ENCODE peak calls at places on chromosomes 16 and 17, in ten cellular contexts. J, Z, Q, Y, O, P, B, D, X and I are unnamed samples.

GRCh38 chr16:31108035-31108793 is at the start of gene BCKDK:
- DNase-seq in J (no peak), O (peak; percentile 69), P (peak; percentile 85), D (peak; percentile 85), Q (peak; percentile 77), Z (peak; percentile 85), X (peak; percentile 77), B (peak; percentile 85), Y (peak; percentile 64), I (peak; percentile 63)

GRCh38 chr16:57647136-57647875 is 18.9 kb downstream of the ADGRG1 start:
- DNase-seq in O (peak; percentile 21), Q (no peak), Y (no peak), Z (no peak), P (no peak), J (no peak), D (no peak), X (no peak), B (no peak), I (no peak)

GRCh38 chr16:69485816-69486215 is 61.4 kb downstream of the CYB5B start:
- DNase-seq in Z (no peak), B (no peak), P (no peak), Q (no peak), D (no peak), O (no peak), Y (no peak), X (no peak), J (no peak), I (no peak)

GRCh38 chr16:85286066-85286712 is 173.9 kb upstream of the CIBAR2 start:
- DNase-seq in D (peak; percentile 86), Z (no peak), J (peak; percentile 54), B (peak; percentile 84), Y (no peak), X (no peak), O (peak; percentile 16), Q (no peak), P (peak; percentile 90), I (peak; percentile 89)

GRCh38 chr17:16516594-16517018 is 24.6 kb upstream of the LRRC75A start:
- DNase-seq in X (no peak), J (no peak), P (peak; percentile 63), B (no peak), O (peak; percentile 55), Q (peak; percentile 23), Z (no peak), Y (peak; percentile 51), D (peak; percentile 38), I (peak; percentile 53)

GRCh38 chr17:77371117-77371887 is 230.5 kb downstream of the SEC14L1 start:
- DNase-seq in P (peak; percentile 43), J (no peak), X (no peak), Z (no peak), B (no peak), Q (peak; percentile 4), O (no peak), Y (no peak), D (peak; percentile 23), I (peak; percentile 81)

GRCh38 chr17:77253611-77254051 is 112.9 kb downstream of the SEC14L1 start:
- DNase-seq in D (no peak), O (no peak), B (no peak), J (no peak), Y (no peak), Z (peak; percentile 35), Q (no peak), P (no peak), X (no peak), I (peak; percentile 73)

GRCh38 chr17:67421869-67422273 is 44.8 kb downstream of the PITPNC1 start:
- DNase-seq in Q (no peak), J (no peak), D (no peak), Z (peak; percentile 24), O (peak; percentile 100), P (no peak), Y (no peak), X (no peak), B (no peak), I (peak; percentile 73)

GRCh38 chr17:37787055-37787720 is 42.3 kb upstream of the HNF1B start:
- DNase-seq in Y (peak; percentile 42), B (peak; percentile 77), P (no peak), D (no peak), Z (no peak), J (no peak), Q (no peak), X (no peak), O (peak; percentile 24), I (peak; percentile 72)

GRCh38 chr17:47729486-47729885 is 3.5 kb upstream of the TBX21 start:
- DNase-seq in O (no peak), X (no peak), D (no peak), Z (no peak), Y (peak; percentile 43), P (peak; percentile 23), J (no peak), B (no peak), Q (no peak), I (no peak)

GRCh38 chr16:24700549-24701392 is 28.7 kb upstream of the TNRC6A start:
- DNase-seq in B (peak; percentile 47), D (peak; percentile 70), X (no peak), J (peak; percentile 85), O (peak; percentile 91), Q (no peak), P (peak; percentile 88), Z (peak; percentile 64), Y (no peak), I (peak; percentile 99)

GRCh38 chr17:80747469-80747868 is 202.8 kb downstream of the RPTOR start:
- DNase-seq in X (no peak), B (no peak), P (no peak), O (no peak), Y (no peak), J (no peak), Q (no peak), D (no peak), Z (no peak), I (no peak)

GRCh38 chr16:72797606-72798005 is 250.3 kb downstream of the ZFHX3 start:
- DNase-seq in P (peak; percentile 70), D (no peak), O (no peak), Z (no peak), Q (no peak), X (no peak), Y (no peak), J (no peak), B (no peak), I (no peak)

DNA sequence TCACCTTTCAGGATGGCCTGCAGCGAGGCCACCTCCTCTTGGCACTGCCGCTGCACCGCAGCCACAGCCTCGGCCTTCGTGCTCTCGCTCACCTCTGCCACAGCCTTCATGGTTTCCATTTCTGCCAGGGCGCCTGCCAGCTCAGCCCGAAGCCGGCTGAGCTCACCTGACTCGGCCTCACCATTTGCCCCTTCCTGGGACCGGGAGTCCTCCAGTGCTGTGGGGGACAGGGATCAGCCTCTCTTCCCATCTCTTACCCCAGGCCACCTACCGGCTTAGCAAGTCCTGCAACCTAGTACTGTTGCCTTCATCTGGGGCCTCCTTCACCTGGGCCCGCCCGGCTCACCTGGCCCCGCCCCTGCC is 658 bp downstream of the RABEP2 start:
- DNase-seq in Z (no peak), J (no peak), D (no peak), O (no peak), X (no peak), P (no peak), Y (no peak), Q (no peak), B (no peak), I (no peak)
- TF ChIP-seq CTCF in Z (peak; percentile 30), J (no peak), D (no peak), O (peak; percentile 57), X (no peak), P (no peak), Y (peak; percentile 17), Q (no peak), B (no peak), I (no peak)

GRCh38 chr16:48132696-48133095 is 23.1 kb downstream of the ABCC12 start:
- DNase-seq in P (no peak), Y (no peak), B (no peak), D (no peak), O (no peak), Q (no peak), Z (no peak), X (no peak), J (no peak), I (no peak)
- TF ChIP-seq CTCF in P (no peak), Y (no peak), B (no peak), D (no peak), O (no peak), Q (no peak), Z (no peak), X (no peak), J (no peak), I (no peak)

GRCh38 chr17:7113273-7114071 is 1.1 kb downstream of the ASGR2 start:
- DNase-seq in Y (no peak), B (no peak), X (no peak), Z (no peak), P (no peak), O (no peak), Q (no peak), J (no peak), D (no peak), I (no peak)

GRCh38 chr17:7114241-7114874 is at the start of gene ASGR2:
- DNase-seq in Z (no peak), D (no peak), B (peak; percentile 91), Q (no peak), O (no peak), X (no peak), P (no peak), Y (peak; percentile 86), J (no peak), I (no peak)

GRCh38 chr17:7111784-7112526 is 2.7 kb downstream of the ASGR2 start:
- DNase-seq in O (no peak), P (no peak), X (no peak), Q (no peak), Z (peak; percentile 42), B (peak; percentile 43), D (no peak), J (no peak), Y (no peak), I (no peak)

GRCh38 chr17:7110617-7111306 is 3.9 kb downstream of the ASGR2 start:
- DNase-seq in Q (no peak), J (no peak), P (no peak), B (no peak), Y (no peak), X (no peak), Z (no peak), D (no peak), O (no peak), I (no peak)

GRCh38 chr17:7112527-7113108 is 2.0 kb downstream of the ASGR2 start:
- DNase-seq in O (no peak), Y (no peak), B (no peak), P (no peak), Q (no peak), J (no peak), D (no peak), Z (no peak), X (no peak), I (no peak)
- TF ChIP-seq CTCF in O (no peak), Y (no peak), B (no peak), P (no peak), Q (no peak), J (no peak), D (no peak), Z (no peak), X (no peak), I (no peak)

DNA sequence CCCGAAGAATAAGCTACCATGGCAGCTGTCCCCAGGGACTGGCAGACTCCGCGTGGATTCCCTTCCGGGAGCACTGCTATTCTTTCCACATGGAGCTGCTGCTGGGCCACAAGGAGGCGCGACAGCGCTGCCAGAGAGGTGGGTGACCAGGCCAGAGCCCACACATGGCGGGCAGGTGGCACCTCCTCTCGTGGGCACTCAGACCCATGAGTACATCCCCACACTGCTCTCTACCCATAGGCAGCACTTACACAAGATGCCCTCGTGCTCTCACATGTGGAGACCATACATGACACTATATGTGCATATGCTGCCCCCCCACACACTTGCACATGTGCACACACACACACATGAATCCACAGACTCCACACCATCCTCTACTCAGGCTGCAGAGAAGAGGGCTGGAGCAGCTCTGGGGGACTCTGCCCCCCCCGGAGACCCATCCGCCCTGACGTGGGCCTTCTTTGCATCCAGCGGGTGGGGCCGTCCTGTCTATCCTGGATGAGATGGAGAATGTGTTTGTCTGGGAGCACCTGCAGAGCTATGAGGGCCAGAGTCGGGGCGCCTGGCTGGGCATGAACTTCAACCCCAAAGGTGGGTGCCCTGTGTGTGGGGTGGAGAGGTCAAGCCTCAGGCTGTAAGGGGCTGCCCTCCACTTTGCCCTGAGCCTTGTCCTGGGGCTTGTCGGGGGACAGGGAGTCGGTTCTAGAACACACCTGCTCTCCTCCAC is 62.9 kb downstream of the MRC2 start:
- DNase-seq in O (no peak), X (no peak), J (no peak), Z (no peak), D (no peak), Y (no peak), B (no peak), P (no peak), Q (no peak), I (no peak)
- TF ChIP-seq CTCF in O (no peak), X (no peak), J (no peak), Z (peak; percentile 45), D (no peak), Y (no peak), B (no peak), P (no peak), Q (no peak), I (no peak)